ENCODE peak calls at places on chromosomes 6 and 20, in six cellular contexts. O, P, S, T, H and V are unnamed samples.

GRCh38 chr6:104411302-104411701 is 448.4 kb downstream of the HACE1 start:
- ATAC-seq in S (no peak), H (no peak), O (no peak), T (no peak), P (no peak), V (no peak)

GRCh38 chr20:43244647-43245046 is 54.9 kb upstream of the PTPRT start:
- ATAC-seq in P (no peak), H (no peak), T (no peak), O (no peak), S (no peak), V (no peak)

GRCh38 chr20:57934007-57934805 is 224.4 kb upstream of the PMEPA1 start:
- ATAC-seq in P (no peak), H (no peak), S (no peak), O (peak; percentile 53), T (no peak), V (no peak)

GRCh38 chr6:151026021-151026663 is 160.6 kb downstream of the MTHFD1L start:
- ATAC-seq in P (no peak), T (no peak), H (no peak), O (peak; percentile 48), S (no peak), V (no peak)

GRCh38 chr20:53621482-53622246 is 28.0 kb upstream of the ZNF217 start:
- ATAC-seq in O (peak; percentile 83), S (peak; percentile 68), H (peak; percentile 61), T (peak; percentile 77), P (peak; percentile 73), V (peak; percentile 88)

GRCh38 chr6:89768324-89768723 is 51.3 kb downstream of the MDN1 start:
- ATAC-seq in O (no peak), S (peak; percentile 42), T (no peak), P (no peak), H (no peak), V (no peak)

GRCh38 chr6:26372308-26373144 is 7.5 kb downstream of the BTN3A2 start:
- ATAC-seq in H (no peak), S (no peak), O (no peak), P (peak; percentile 54), T (no peak), V (no peak)

GRCh38 chr6:105041880-105042279 is 85.0 kb downstream of the LIN28B start:
- ATAC-seq in S (no peak), O (no peak), T (no peak), H (no peak), P (no peak), V (no peak)

GRCh38 chr6:137813308-137813707 is 53.8 kb upstream of the TNFAIP3 start:
- ATAC-seq in S (no peak), T (no peak), O (no peak), P (no peak), H (no peak), V (no peak)

GRCh38 chr6:71533939-71534379 is 245.3 kb downstream of the OGFRL1 start:
- ATAC-seq in H (no peak), O (no peak), P (no peak), S (no peak), T (no peak), V (no peak)

GRCh38 chr20:36585410-36586125 is 12.2 kb downstream of the TGIF2 start:
- ATAC-seq in P (no peak), T (no peak), O (no peak), H (peak; percentile 6), S (no peak), V (no peak)

GRCh38 chr6:107917468-107918375 is 40.3 kb downstream of the SEC63 start:
- ATAC-seq in S (peak; percentile 61), H (no peak), P (no peak), O (no peak), T (no peak), V (no peak)

GRCh38 chr6:63509652-63510352 is 62.5 kb upstream of the LOC128125822 start:
- ATAC-seq in P (no peak), T (peak; percentile 72), H (peak; percentile 86), S (peak; percentile 82), O (peak; percentile 89), V (peak; percentile 91)

GRCh38 chr6:15113587-15113986 is 132.3 kb upstream of the JARID2 start:
- ATAC-seq in P (peak; percentile 56), T (no peak), S (no peak), H (no peak), O (no peak), V (no peak)

GRCh38 chr6:136753624-136754023 is 38.7 kb downstream of the MAP3K5 start:
- ATAC-seq in T (no peak), O (no peak), P (no peak), H (no peak), S (peak; percentile 9), V (no peak)

GRCh38 chr6:117463762-117464665 is 18.5 kb upstream of the DCBLD1 start:
- ATAC-seq in H (peak; percentile 47), S (peak; percentile 78), T (no peak), P (no peak), O (peak; percentile 82), V (no peak)

GRCh38 chr20:35791823-35792222 is 20.0 kb downstream of the PHF20 start:
- ATAC-seq in T (peak; percentile 84), S (no peak), P (no peak), O (peak; percentile 75), H (no peak), V (peak; percentile 48)

GRCh38 chr6:138944412-138944811 is 43.6 kb downstream of the REPS1 start:
- ATAC-seq in H (no peak), T (no peak), O (peak; percentile 82), S (peak; percentile 78), P (peak; percentile 67), V (no peak)

GRCh38 chr6:134894800-134895199 is 55.1 kb downstream of the ALDH8A1 start:
- ATAC-seq in O (no peak), T (no peak), S (no peak), P (no peak), H (no peak), V (no peak)

DNA sequence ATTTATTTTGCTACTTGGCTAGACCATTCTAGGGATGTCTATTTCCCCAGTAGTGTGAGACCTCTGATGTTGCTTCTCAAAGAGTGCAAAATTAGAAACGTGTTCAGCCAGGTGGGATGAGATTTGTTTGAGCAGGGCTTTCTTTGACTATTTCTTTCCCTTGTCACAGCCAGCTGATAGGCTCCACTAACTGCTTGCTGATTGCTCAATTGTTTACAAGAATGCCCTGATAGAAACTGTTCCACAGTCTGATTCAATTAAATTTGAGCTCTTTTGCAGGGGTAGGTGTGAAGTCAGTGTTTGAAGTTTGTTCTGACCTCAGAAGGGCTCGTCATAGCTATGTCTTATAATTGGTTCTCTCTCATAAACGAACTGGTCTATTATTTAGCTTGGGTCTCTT is 220.5 kb downstream of the FNDC1 start:
- ATAC-seq in S (no peak), O (no peak), H (no peak), T (no peak), P (no peak), V (no peak)
- TF ChIP-seq EP300 in S (no peak), O (no peak), H (no peak), T (no peak), P (no peak), V (no peak)

DNA sequence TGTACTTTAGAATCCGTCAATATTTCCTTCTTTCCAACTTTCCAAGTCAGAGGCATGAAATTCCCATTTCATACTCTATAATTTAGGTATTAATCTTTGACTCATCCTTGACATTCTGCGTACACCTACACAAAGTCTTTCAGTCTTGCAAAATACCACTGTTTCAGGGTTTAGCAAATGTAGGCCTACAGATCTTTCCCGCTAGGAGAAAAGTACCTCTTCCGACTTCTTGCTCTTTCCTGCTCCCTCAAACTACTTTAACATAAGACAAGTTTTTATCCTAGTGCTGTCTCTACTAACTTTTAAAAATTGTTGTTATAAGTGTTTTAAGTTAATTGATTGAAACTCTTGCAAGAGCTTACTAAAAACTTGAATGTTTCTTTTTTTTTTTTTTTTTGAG is 18.3 kb upstream of the PHACTR1 start:
- ATAC-seq in O (no peak), T (no peak), H (no peak), P (no peak), S (no peak), V (no peak)
- TF ChIP-seq EP300 in O (no peak), T (no peak), H (no peak), P (no peak), S (no peak), V (no peak)

GRCh38 chr6:112218563-112218962 is 35.8 kb downstream of the LAMA4 start:
- ATAC-seq in H (no peak), T (no peak), O (peak; percentile 27), P (no peak), S (no peak), V (peak; percentile 61)
- TF ChIP-seq EP300 in H (no peak), T (no peak), O (no peak), P (no peak), S (no peak), V (no peak)

GRCh38 chr6:46271107-46271506 is 100.3 kb upstream of the ENPP5 start:
- ATAC-seq in O (no peak), T (no peak), H (no peak), P (no peak), S (no peak), V (no peak)
- TF ChIP-seq EP300 in O (no peak), T (no peak), H (no peak), P (no peak), S (no peak), V (no peak)

GRCh38 chr20:25237610-25238318 is 10.1 kb upstream of the PYGB start:
- ATAC-seq in O (peak; percentile 85), P (peak; percentile 95), S (peak; percentile 71), T (peak; percentile 96), H (peak; percentile 56), V (peak; percentile 95)
- TF ChIP-seq EP300 in O (peak; percentile 97), P (peak; percentile 95), S (no peak), T (peak; percentile 16), H (no peak), V (no peak)

GRCh38 chr20:52500150-52500549 is 308.6 kb upstream of the ZFP64 start:
- ATAC-seq in T (no peak), O (no peak), H (no peak), P (no peak), S (no peak), V (no peak)
- TF ChIP-seq EP300 in T (no peak), O (no peak), H (no peak), P (no peak), S (no peak), V (no peak)

GRCh38 chr6:37607949-37608348 is 89.7 kb downstream of the MDGA1 start:
- ATAC-seq in T (no peak), H (peak; percentile 73), P (peak; percentile 76), S (no peak), O (peak; percentile 70), V (no peak)

GRCh38 chr6:37612475-37612874 is 85.2 kb downstream of the MDGA1 start:
- ATAC-seq in S (no peak), T (no peak), P (no peak), O (no peak), H (no peak), V (no peak)

GRCh38 chr6:37608587-37608986 is 89.1 kb downstream of the MDGA1 start:
- ATAC-seq in S (no peak), H (no peak), O (no peak), T (no peak), P (no peak), V (no peak)

GRCh38 chr6:37614059-37614940 is 83.4 kb downstream of the MDGA1 start:
- ATAC-seq in T (no peak), O (no peak), H (no peak), P (no peak), S (no peak), V (no peak)

DNA sequence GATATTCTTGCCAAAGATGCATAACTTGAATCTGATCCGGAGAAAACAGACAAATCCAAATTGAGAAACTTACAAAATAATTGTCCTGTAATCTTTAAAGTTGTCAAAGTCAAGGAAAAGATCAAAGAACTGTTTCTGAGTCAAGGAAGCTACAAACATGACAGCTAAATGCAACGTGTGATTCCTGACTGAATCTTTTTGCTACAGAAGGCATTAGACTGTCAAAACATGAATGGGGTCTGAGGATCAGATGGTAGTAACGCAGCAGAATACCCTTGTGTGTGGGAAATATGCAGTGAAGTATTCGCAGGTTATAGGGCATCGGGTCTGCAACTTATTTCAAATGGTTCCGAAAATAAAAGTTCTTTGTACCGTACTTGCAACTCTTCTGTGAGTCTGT is 86.2 kb downstream of the MDGA1 start:
- ATAC-seq in S (no peak), T (no peak), P (no peak), O (no peak), H (no peak), V (no peak)
- TF ChIP-seq EP300 in S (no peak), T (no peak), P (no peak), O (no peak), H (no peak), V (no peak)